ENCODE peak calls at places on chromosome 16, in six cellular contexts. P is stomach; I is bronchial epithelial cell; M is CD8-positive, alpha-beta T cell; L is K562; E is heart left ventricle. B is an unnamed sample.

GRCh38 chr16:55543470-55543869 is 23.0 kb upstream of the CAPNS2 start:
- DNase-seq in P (no peak), I (peak), M (no peak), L (no peak), E (no peak), B (no peak)

GRCh38 chr16:54446639-54447038 is 160.1 kb upstream of the IRX3 start:
- DNase-seq in P (no peak), I (peak), M (no peak), L (no peak), E (peak), B (no peak)

GRCh38 chr16:61165797-61166196 is 870.4 kb downstream of the CDH8 start:
- DNase-seq in P (no peak), I (no peak), M (no peak), L (no peak), E (no peak), B (no peak)

GRCh38 chr16:65769776-65770438 is 596.6 kb upstream of the CDH5 start:
- DNase-seq in P (no peak), I (no peak), M (no peak), L (peak), E (no peak), B (no peak)

GRCh38 chr16:30350134-30350871 is 4.8 kb downstream of the CD2BP2 start:
- DNase-seq in P (no peak), I (no peak), M (no peak), L (no peak), E (no peak), B (peak)

GRCh38 chr16:630815-631405 is at the start of gene WFIKKN1:
- DNase-seq in P (peak), I (no peak), M (no peak), L (peak), E (peak), B (no peak)

GRCh38 chr16:78684040-78684611 is 584.7 kb downstream of the WWOX start:
- DNase-seq in P (peak), I (peak), M (no peak), L (no peak), E (peak), B (no peak)

GRCh38 chr16:88759245-88759975 is 25.6 kb downstream of the PIEZO1 start:
- DNase-seq in P (peak), I (no peak), M (no peak), L (peak), E (no peak), B (no peak)

GRCh38 chr16:66606000-66606751 is 1.7 kb downstream of the CMTM3 start:
- DNase-seq in P (no peak), I (no peak), M (no peak), L (no peak), E (no peak), B (peak)

GRCh38 chr16:35745821-35746248 is 2286.4 kb downstream of the TP53TG3F start:
- DNase-seq in P (no peak), I (no peak), M (no peak), L (no peak), E (no peak), B (peak)

GRCh38 chr16:77373726-77374125 is 61.1 kb downstream of the ADAMTS18 start:
- DNase-seq in P (no peak), I (no peak), M (no peak), L (no peak), E (no peak), B (no peak)

GRCh38 chr16:6857575-6857974 is 475.1 kb upstream of the RBFOX1 start:
- DNase-seq in P (no peak), I (no peak), M (no peak), L (no peak), E (no peak), B (no peak)

GRCh38 chr16:56682703-56683397 is 580 bp downstream of the MT1X start:
- DNase-seq in P (no peak), I (no peak), M (no peak), L (no peak), E (no peak), B (no peak)

DNA sequence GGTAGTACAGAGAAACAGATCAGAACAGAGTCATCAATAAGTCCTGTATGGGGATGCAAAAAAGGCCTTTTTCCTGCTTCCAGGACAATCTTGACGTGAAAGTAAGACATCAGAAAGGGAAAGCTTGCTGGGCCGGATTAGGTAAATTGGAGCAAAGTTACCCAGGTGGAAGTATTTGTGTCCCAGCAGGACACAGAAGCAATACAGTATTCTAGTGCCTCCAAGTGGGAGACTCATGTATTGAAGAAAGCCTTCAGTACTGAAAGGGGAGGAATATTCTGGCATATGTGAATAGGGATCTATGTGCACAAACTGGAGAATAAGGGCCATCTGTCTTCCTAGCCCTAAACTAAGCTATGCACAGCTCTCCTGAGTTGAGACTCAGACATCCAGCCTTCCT is 327.2 kb upstream of the CDH8 start:
- DNase-seq in P (no peak), I (no peak), M (no peak), L (no peak), E (no peak), B (no peak)
- TF ChIP-seq CTCF in P (no peak), I (no peak), M (no peak), L (no peak), E (no peak), B (no peak)

DNA sequence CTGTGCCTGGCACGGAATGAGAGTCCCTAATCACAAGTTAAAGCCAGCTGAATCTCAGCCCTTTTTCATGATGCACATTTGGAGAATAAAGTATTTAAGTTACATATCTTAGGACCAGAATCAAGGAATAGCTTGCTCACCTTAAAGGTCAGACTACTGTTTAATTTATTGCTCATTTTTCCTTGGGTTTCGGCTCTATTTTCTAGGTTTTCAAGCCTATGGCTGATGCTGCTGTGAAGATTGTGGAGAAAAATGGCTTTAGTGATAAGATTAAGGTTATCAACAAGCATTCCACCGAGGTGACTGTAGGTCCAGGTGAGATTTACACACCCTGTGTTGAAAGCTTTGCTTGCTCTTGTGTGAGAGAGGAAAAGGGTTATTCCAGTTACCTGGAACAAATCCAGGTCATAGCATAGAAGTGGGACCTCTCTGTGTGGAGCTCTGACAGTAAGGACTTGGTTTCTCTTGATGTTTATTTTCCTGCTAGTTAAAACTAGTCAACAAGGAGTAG is 18.1 kb downstream of the PRMT7 start:
- DNase-seq in P (no peak), I (no peak), M (no peak), L (no peak), E (no peak), B (no peak)
- TF ChIP-seq CTCF in P (no peak), I (no peak), M (peak), L (no peak), E (no peak), B (no peak)

GRCh38 chr16:4612977-4613635 is 1.6 kb downstream of the UBALD1 start:
- DNase-seq in P (no peak), I (peak), M (no peak), L (no peak), E (no peak), B (no peak)
- TF ChIP-seq CTCF in P (no peak), I (no peak), M (no peak), L (no peak), E (no peak), B (no peak)

GRCh38 chr16:15532825-15533224 is 98.4 kb downstream of the BMERB1 start:
- DNase-seq in P (no peak), I (no peak), M (no peak), L (no peak), E (no peak), B (no peak)

GRCh38 chr16:15526097-15526496 is 91.7 kb downstream of the BMERB1 start:
- DNase-seq in P (no peak), I (no peak), M (no peak), L (no peak), E (no peak), B (no peak)

GRCh38 chr16:15530085-15530484 is 95.7 kb downstream of the BMERB1 start:
- DNase-seq in P (no peak), I (no peak), M (no peak), L (no peak), E (no peak), B (no peak)

GRCh38 chr16:15526731-15527130 is 92.3 kb downstream of the BMERB1 start:
- DNase-seq in P (no peak), I (no peak), M (no peak), L (no peak), E (no peak), B (no peak)

DNA sequence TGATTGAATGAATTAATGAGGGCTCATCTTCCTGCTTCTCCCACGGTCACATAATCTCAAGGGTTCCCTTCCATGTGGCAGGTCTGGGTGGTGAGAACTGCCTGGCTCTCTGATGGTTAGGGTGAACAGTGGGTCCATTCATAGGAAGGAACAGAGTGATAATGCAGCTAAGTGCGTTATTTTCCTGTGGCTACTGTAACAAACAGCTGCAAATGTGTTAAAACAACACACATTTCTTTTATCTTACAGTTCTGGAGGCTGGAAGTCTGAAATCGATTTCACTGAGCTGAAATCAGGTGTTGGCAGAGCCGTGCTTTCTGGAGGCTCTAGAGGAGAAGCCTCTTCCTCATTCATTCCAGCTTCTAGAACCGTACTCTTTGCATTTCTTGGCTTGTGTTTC is 95.3 kb downstream of the BMERB1 start:
- DNase-seq in P (no peak), I (no peak), M (no peak), L (no peak), E (no peak), B (no peak)
- TF ChIP-seq CTCF in P (no peak), I (no peak), M (no peak), L (no peak), E (no peak), B (no peak)

GRCh38 chr16:15046692-15047376 is 9.0 kb downstream of the NTAN1 start:
- DNase-seq in P (no peak), I (no peak), M (no peak), L (peak), E (no peak), B (no peak)
- TF ChIP-seq CTCF in P (no peak), I (no peak), M (no peak), L (peak), E (no peak), B (no peak)

DNA sequence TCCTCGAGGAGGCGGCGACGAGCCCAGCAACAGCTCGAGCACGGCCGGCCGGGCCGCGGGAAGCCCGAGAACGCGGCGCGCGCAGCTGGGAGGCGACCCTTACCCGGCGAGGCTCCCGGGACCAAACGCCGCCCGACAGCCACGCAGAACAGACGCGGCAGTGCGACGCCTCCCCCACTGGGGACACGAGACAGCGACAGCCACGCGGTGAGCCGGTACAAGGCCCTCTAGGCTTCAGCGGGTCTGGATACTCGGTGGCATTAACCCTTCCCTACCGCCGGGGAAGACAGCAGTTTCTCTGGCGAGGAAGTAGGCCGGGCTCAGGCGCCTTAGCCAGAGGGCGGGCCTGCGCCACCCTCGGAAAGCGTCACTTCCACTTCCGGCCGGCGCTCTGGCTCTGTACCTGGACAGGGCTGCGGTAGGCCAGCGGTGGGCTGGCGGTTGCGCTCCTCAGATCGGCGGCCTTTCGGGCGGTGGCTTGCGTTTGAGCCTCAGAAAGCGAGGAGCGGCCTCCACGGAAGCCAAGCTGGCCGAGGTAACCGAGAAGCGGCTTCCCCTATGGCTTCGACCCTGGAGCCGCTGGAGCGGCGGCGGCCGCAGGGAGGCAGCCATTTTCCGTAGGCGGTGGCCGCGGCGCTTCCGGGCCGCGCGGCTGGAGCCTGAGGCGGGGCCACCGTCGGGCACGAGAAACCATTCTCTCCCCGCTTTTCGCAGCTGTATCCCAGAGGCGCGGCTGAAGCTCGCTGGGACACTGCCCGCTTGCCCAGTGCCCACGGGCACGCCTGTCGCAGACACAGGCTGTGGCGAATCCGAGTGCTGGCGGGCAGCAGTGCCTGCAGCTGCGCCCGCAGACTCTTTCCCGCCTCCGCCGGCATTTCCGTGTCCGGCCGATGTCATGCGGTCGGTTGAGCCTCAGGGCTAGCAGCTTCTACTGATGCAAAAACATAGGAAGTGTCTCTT is at the start of the genes TIGD7 and ZNF75A:
- DNase-seq in P (peak), I (peak), M (peak), L (peak), E (peak), B (peak)
- TF ChIP-seq CTCF in P (no peak), I (no peak), M (no peak), L (no peak), E (peak), B (no peak)

GRCh38 chr16:50407351-50407750 is 38.6 kb upstream of the BRD7 start:
- DNase-seq in P (no peak), I (no peak), M (no peak), L (no peak), E (no peak), B (no peak)
- TF ChIP-seq CTCF in P (no peak), I (no peak), M (no peak), L (no peak), E (no peak), B (no peak)

GRCh38 chr16:17015702-17016101 is 455.1 kb downstream of the XYLT1 start:
- DNase-seq in P (no peak), I (no peak), M (no peak), L (no peak), E (no peak), B (no peak)
- TF ChIP-seq CTCF in P (no peak), I (no peak), M (no peak), L (no peak), E (no peak), B (no peak)

GRCh38 chr16:68380676-68381362 is 67.5 kb downstream of the SMPD3 start:
- DNase-seq in P (no peak), I (no peak), M (no peak), L (no peak), E (no peak), B (no peak)

GRCh38 chr16:68380348-68380670 is 68.0 kb downstream of the SMPD3 start:
- DNase-seq in P (no peak), I (no peak), M (no peak), L (no peak), E (peak), B (no peak)

GRCh38 chr16:68383858-68384257 is 64.5 kb downstream of the SMPD3 start:
- DNase-seq in P (no peak), I (no peak), M (no peak), L (no peak), E (no peak), B (no peak)

GRCh38 chr16:68381363-68381724 is 67.0 kb downstream of the SMPD3 start:
- DNase-seq in P (no peak), I (no peak), M (no peak), L (peak), E (no peak), B (no peak)

DNA sequence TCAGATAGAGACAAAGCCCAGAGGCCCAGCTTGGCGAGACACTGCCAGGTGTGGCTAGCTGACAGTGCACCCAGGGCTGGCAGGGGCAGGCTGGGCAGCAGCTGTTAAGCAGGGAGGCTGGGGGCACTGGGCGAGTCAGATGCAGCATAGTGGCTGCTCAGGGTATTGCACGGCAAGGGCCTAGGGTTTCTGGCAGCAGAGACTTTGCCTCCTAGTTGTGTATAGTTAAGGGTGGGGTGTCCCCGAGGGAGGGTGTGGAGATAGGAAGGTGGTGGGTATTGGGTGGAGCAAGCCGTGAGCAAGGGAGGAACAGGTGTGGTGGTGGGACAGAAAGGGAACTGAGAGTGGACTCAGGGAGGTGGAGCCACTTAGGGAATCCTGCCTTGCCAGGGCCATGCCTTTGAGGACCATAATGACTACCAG is 66.0 kb downstream of the SMPD3 start:
- DNase-seq in P (peak), I (no peak), M (no peak), L (peak), E (no peak), B (peak)
- TF ChIP-seq CTCF in P (peak), I (peak), M (no peak), L (peak), E (no peak), B (no peak)